ENCODE peak calls at places on chromosomes 6 and 20, in eight cellular contexts. K is stimulated activated CD4-positive, alpha-beta T cell treated with anti-CD3 and anti-CD28 coated beads, TNF-alpha, amount 100 ng/mL, for 4 hours; N is astrocyte of the spinal cord; R is activated CD8-positive, alpha-beta memory T cell treated with anti-CD3 and anti-CD28 coated beads, Interleukin-2, amount 10 ng/mL, durations not matched to agents 7 days and 5 days; V is NCI-H1694 treated with DMSO at 0.1 percent for 48 hours; M is activated naive CD4-positive, alpha-beta T cell; X is Right ventricle myocardium superior; Z is iris pigment epithelial cell. S is an unnamed sample.

GRCh38 chr6:85450578-85450884 is 648 bp downstream of the NT5E start:
- DNase-seq in K (no peak), N (no peak), R (no peak), V (no peak), M (no peak), X (no peak), Z (no peak), S (no peak)

GRCh38 chr20:30485331-30486102 is 771.9 kb upstream of the DEFB115 start:
- DNase-seq in K (no peak), N (no peak), R (no peak), V (no peak), M (no peak), X (no peak), Z (no peak), S (peak)

GRCh38 chr6:56484669-56485068 is 158.0 kb downstream of the DST start:
- DNase-seq in K (no peak), N (peak), R (no peak), V (no peak), M (no peak), X (no peak), Z (peak), S (no peak)

GRCh38 chr6:168636147-168636982 is 195.4 kb downstream of the SMOC2 start:
- DNase-seq in K (no peak), N (no peak), R (no peak), V (no peak), M (no peak), X (no peak), Z (no peak), S (no peak)

GRCh38 chr20:44684047-44684965 is 30.9 kb upstream of the CCN5 start:
- DNase-seq in K (no peak), N (no peak), R (no peak), V (no peak), M (no peak), X (no peak), Z (no peak), S (no peak)

GRCh38 chr6:10529231-10529801 is 8.2 kb downstream of the GCNT2 start:
- DNase-seq in K (no peak), N (peak), R (no peak), V (no peak), M (no peak), X (no peak), Z (peak), S (no peak)

GRCh38 chr6:77124604-77125003 is 338.7 kb downstream of the HTR1B start:
- DNase-seq in K (no peak), N (peak), R (no peak), V (no peak), M (no peak), X (no peak), Z (peak), S (no peak)

GRCh38 chr20:64109831-64110391 is 2.5 kb upstream of the NPBWR2 start:
- DNase-seq in K (no peak), N (no peak), R (peak), V (no peak), M (no peak), X (peak), Z (no peak), S (no peak)

GRCh38 chr6:142074516-142074915 is 58.2 kb upstream of the GJE1 start:
- DNase-seq in K (no peak), N (no peak), R (no peak), V (no peak), M (no peak), X (no peak), Z (peak), S (no peak)

GRCh38 chr20:62707981-62708521 is 585 bp upstream of the NTSR1 start:
- DNase-seq in K (no peak), N (no peak), R (no peak), V (peak), M (no peak), X (peak), Z (no peak), S (no peak)